ENCODE peak calls at places on chromosomes 16 and 17, in six cellular contexts. H is neuronal stem cell, Q is H9, U is H1, T is mesenchymal stem cell, L is IMR-90. P is an unnamed sample.

GRCh38 chr16:65782537-65783290 is 583.8 kb upstream of the CDH5 start:
- DNase-seq in T (peak), U (no peak), Q (no peak), L (peak), H (no peak), P (no peak)

GRCh38 chr17:57943645-57944044 is 11.6 kb downstream of the CUEDC1 start:
- DNase-seq in L (no peak), H (no peak), Q (no peak), T (no peak), U (no peak), P (no peak)

GRCh38 chr16:86836503-86837125 is 258.3 kb downstream of the FOXL1 start:
- DNase-seq in L (peak), H (no peak), T (peak), U (no peak), Q (no peak), P (no peak)

GRCh38 chr16:13935408-13935807 is 15.5 kb downstream of the ERCC4 start:
- DNase-seq in L (no peak), H (peak), T (no peak), U (no peak), Q (peak), P (no peak)

GRCh38 chr17:42553161-42553818 is 567 bp downstream of the HSD17B1 start:
- DNase-seq in U (no peak), Q (peak), L (no peak), H (no peak), T (peak), P (peak)

GRCh38 chr17:35799942-35800341 is 4.5 kb upstream of the MMP28 start:
- DNase-seq in U (no peak), T (no peak), L (no peak), Q (no peak), H (no peak), P (no peak)

GRCh38 chr16:84486551-84487235 is 17.8 kb downstream of the MEAK7 start:
- DNase-seq in U (no peak), Q (no peak), H (no peak), L (no peak), T (no peak), P (no peak)

GRCh38 chr16:53989597-53989996 is 285.6 kb downstream of the FTO start:
- DNase-seq in L (no peak), Q (no peak), U (no peak), T (no peak), H (no peak), P (no peak)

GRCh38 chr17:181213-182163 is at the start of gene DOC2B:
- DNase-seq in Q (peak), T (peak), H (peak), U (no peak), L (peak), P (peak)

GRCh38 chr17:66255112-66255511 is 25.9 kb upstream of the APOH start:
- DNase-seq in Q (no peak), H (peak), U (no peak), T (peak), L (peak), P (peak)

GRCh38 chr16:14193316-14193871 is 122.3 kb downstream of the MRTFB start:
- DNase-seq in T (no peak), L (no peak), Q (no peak), U (no peak), H (no peak), P (no peak)

GRCh38 chr17:67615736-67616135 is 102.0 kb upstream of the NOL11 start:
- DNase-seq in T (no peak), Q (no peak), H (no peak), L (no peak), U (no peak), P (no peak)

GRCh38 chr17:57948555-57949420 is 6.4 kb downstream of the CUEDC1 start:
- DNase-seq in L (peak), T (peak), H (no peak), Q (no peak), U (no peak), P (peak)

GRCh38 chr16:49698416-49698815 is 157.5 kb downstream of the ZNF423 start:
- DNase-seq in Q (peak), L (no peak), T (no peak), U (no peak), H (no peak), P (no peak)

GRCh38 chr16:12497558-12497957 is 306.1 kb downstream of the CPPED1 start:
- DNase-seq in H (peak), U (no peak), Q (no peak), T (no peak), L (no peak), P (no peak)

GRCh38 chr17:60134396-60135159 is 15.2 kb upstream of the CA4 start:
- DNase-seq in Q (no peak), U (no peak), L (peak), H (no peak), T (peak), P (no peak)

GRCh38 chr16:55487048-55487803 is 8.2 kb downstream of the MMP2 start:
- DNase-seq in Q (no peak), H (no peak), L (peak), U (no peak), T (peak), P (no peak)

GRCh38 chr16:31700200-31700529 is 172.5 kb downstream of the AHSP start:
- DNase-seq in L (no peak), U (peak), H (no peak), T (no peak), Q (peak), P (no peak)

GRCh38 chr17:55612691-55613141 is 101.5 kb upstream of the SMIM36 start:
- DNase-seq in T (no peak), U (no peak), H (no peak), L (peak), Q (no peak), P (no peak)

GRCh38 chr16:23319861-23320615 is 17.9 kb downstream of the SCNN1B start:
- DNase-seq in Q (no peak), U (no peak), L (no peak), T (no peak), H (no peak), P (no peak)
- H3K27ac ChIP-seq in Q (no peak), U (no peak), L (no peak), T (no peak), H (no peak), P (no peak)

GRCh38 chr17:29073045-29073444 is 30.1 kb downstream of the PIPOX start:
- DNase-seq in Q (no peak), L (no peak), U (no peak), H (no peak), T (no peak), P (no peak)

GRCh38 chr17:29069526-29070041 is 26.6 kb downstream of the PIPOX start:
- DNase-seq in H (no peak), Q (peak), T (no peak), L (peak), U (no peak), P (peak)

GRCh38 chr17:29070308-29070707 is 27.4 kb downstream of the PIPOX start:
- DNase-seq in Q (no peak), L (no peak), U (no peak), T (no peak), H (no peak), P (no peak)

GRCh38 chr17:29070795-29071194 is 27.9 kb downstream of the PIPOX start:
- DNase-seq in L (no peak), U (no peak), Q (no peak), T (no peak), H (no peak), P (peak)

GRCh38 chr17:29071303-29071702 is 28.4 kb downstream of the PIPOX start:
- DNase-seq in U (no peak), H (no peak), L (no peak), Q (no peak), T (no peak), P (no peak)
- H3K14ac ChIP-seq in U (no peak), H (no peak), L (no peak), Q (no peak), T (no peak), P (no peak)

DNA sequence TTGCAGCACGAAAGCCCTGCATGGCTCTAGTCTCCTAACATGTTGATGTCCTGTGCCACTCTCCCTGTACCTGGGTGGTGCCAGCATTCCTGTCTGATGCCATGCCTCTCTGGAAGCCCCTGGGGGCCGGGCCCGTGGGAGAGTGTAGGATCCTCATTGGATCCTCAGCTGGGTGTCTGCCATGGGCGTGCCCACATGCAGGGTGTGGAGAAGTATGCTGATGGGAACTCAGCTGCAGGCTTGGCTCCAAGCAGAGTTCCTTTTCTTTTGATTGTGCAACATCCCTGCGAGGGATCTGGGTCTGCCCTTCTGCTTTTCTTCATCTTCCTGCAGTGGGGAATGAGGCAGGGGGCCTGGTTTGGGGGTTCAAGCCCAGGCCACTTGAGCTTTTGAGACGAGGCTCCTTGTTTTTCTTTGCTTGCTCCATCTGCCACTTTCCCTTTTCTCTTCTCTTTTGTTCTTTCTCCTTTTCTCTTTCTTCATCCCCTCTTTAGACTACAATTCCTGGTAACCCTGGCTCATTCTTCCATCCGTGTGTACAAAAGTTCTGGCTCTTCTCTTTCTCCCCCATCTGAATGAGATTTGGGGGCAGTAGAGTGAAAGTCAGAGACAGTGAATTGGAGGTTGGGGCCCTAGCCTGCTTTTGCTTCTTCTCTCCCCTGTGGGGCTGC is 32.9 kb downstream of the KSR1 start:
- DNase-seq in H (no peak), L (peak), T (peak), Q (no peak), U (no peak), P (peak)
- H3K27ac ChIP-seq in H (no peak), L (peak), T (no peak), Q (no peak), U (no peak), P (no peak)

GRCh38 chr17:83195330-83196087 is 116.1 kb downstream of the METRNL start:
- DNase-seq in H (no peak), T (no peak), L (no peak), Q (no peak), U (no peak), P (no peak)

GRCh38 chr17:83198366-83199341 is 119.2 kb downstream of the METRNL start:
- DNase-seq in U (no peak), H (no peak), L (no peak), T (no peak), Q (no peak), P (no peak)

GRCh38 chr17:83194761-83195329 is 115.4 kb downstream of the METRNL start:
- DNase-seq in T (no peak), U (no peak), H (no peak), L (no peak), Q (no peak), P (no peak)

GRCh38 chr17:83196088-83196765 is 116.8 kb downstream of the METRNL start:
- DNase-seq in T (no peak), L (peak), Q (no peak), H (no peak), U (no peak), P (no peak)

DNA sequence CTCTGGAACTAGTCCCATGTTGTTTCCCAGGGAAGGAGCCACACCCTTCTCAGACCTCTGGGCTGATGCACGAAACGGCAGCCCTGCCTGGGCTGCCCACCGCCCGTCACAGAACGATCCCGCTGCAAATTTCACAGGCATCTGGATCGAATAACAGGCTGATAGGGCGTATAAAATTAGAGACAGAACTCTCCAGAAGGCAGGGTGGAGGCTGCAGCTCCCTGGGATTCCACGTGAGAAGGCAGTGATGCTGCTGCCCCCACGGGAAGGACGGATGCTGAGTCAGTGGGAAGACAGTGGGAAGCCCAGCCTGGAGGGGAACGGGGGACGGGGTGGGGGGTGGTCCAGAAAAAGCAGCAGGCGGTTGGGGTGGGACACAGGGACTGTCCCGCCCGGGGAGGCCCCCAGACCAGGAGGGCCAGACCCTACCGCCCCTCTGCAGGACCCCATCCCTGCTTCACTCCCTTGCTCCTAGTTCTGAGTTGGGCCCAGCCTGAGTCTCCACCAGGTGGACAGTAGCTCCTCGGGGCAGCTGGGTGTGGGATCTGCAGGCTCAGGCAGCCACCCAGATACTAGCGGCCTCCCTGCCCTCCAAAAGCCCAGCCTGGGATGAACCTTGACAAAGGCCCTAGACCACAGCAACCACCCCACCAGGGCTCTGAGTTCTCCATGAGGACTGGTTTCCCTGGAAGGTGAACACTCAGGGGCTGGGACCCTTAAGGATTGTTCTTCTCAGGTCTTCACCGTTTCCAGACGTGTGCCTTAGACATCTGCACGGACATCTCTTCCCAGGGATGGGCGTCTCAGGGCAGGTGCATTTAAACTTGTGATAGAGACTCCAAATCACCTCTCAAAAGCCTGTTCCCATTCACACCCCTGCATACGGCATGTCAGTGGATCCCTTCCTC is 117.8 kb downstream of the METRNL start:
- DNase-seq in T (no peak), H (no peak), Q (no peak), U (no peak), L (no peak), P (no peak)
- H3K14ac ChIP-seq in T (no peak), H (no peak), Q (no peak), U (no peak), L (no peak), P (no peak)

DNA sequence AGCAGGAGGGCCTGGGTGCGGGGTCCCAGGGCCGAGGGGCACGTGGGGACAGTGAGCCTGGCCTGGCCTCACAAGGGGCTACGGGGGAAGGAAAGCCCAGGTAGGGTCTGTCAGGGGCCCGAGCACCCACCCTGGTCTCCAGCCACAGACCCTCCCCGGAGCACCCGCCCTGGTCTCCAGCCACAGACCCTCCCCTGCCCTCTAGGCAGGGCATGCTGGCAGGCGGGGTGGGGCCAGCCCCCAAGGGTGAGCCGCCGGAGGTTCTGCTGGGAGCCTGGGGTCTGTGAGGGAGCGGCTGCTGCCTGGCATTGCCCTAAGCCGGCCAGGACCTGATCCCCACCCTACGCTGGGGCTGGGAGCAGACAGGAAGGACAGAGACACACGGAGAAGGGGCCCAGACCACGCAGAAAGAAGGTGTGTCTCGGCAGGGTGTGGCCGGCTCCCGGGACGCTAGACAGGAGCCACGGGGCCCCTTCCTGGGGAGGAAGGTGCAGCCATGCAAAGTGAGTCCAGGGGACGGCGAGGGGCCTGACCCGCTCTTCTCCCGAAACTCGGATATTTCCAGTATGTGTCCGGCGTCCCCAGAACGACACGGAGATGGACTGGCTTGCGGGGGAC is 15.4 kb downstream of the UTS2R start:
- DNase-seq in Q (no peak), L (no peak), H (no peak), T (no peak), U (no peak), P (no peak)
- H3K27ac ChIP-seq in Q (no peak), L (no peak), H (no peak), T (no peak), U (no peak), P (no peak)

GRCh38 chr16:88864099-88864498 is 2.4 kb downstream of the PABPN1L start:
- DNase-seq in Q (no peak), H (no peak), U (no peak), T (no peak), L (no peak), P (no peak)
- H3K14ac ChIP-seq in Q (no peak), H (no peak), U (no peak), T (no peak), L (no peak), P (no peak)

DNA sequence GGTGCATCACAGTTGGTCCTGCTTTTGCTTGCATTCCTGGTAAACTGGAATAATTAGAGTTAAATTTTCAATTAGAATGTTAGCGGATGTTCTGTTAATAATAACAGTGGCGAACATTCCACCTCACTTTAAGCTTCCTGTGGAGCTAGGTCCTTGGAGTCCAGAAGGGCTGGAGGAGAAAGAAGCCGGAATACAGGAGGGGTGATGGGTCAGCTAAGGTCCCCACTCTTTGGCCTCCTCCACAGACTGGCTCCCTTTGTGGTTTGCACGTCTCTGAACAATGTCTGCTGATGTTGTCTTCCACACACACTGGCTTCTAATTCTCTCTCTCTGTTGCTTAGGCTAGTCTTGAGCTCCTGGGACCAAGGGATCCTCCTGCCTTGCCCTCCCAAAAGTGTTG is 35.0 kb upstream of the ETV4 start:
- DNase-seq in H (no peak), T (no peak), Q (no peak), U (no peak), L (no peak), P (no peak)
- H3K27ac ChIP-seq in H (no peak), T (no peak), Q (no peak), U (no peak), L (no peak), P (peak)

GRCh38 chr17:13410874-13411273 is 190.9 kb downstream of the HS3ST3A1 start:
- DNase-seq in H (no peak), L (peak), T (no peak), U (no peak), Q (no peak), P (no peak)
- H3K14ac ChIP-seq in H (no peak), L (peak), T (no peak), U (no peak), Q (no peak), P (no peak)